ENCODE peak calls at places on chromosome 14, in nine cellular contexts. One of them, this sample, is unnamed.
A peak's percentile ranks its signal among the peaks of the same experiment; 100 is the strongest.

GRCh38 chr14:74800780-74801179 is 37.7 kb downstream of the YLPM1 start:
- DNase-seq in fibroblast of the aortic adventitia: no peak
- DNase-seq in AG09309: no peak
- DNase-seq in cardiac muscle cell: no peak
- DNase-seq in CD4-positive, alpha-beta T cell: no peak
- DNase-seq in tibial artery: no peak
- DNase-seq in left ventricle myocardium inferior: no peak
- DNase-seq in astrocyte of the cerebellum: no peak
- DNase-seq in heart left ventricle: no peak
- DNase-seq in this sample: no peak

GRCh38 chr14:44316647-44317432 is 190.2 kb downstream of the FSCB start:
- DNase-seq in AG09309: peak; percentile 78
- DNase-seq in cardiac muscle cell: peak; percentile 96
- DNase-seq in astrocyte of the cerebellum: peak; percentile 89
- DNase-seq in left ventricle myocardium inferior: no peak
- DNase-seq in CD4-positive, alpha-beta T cell: no peak
- DNase-seq in tibial artery: no peak
- DNase-seq in heart left ventricle: no peak
- DNase-seq in fibroblast of the aortic adventitia: peak; percentile 93
- DNase-seq in this sample: peak; percentile 98

GRCh38 chr14:93042968-93043940 is 72.5 kb downstream of the ITPK1 start:
- DNase-seq in tibial artery: peak; percentile 57
- DNase-seq in fibroblast of the aortic adventitia: peak; percentile 94
- DNase-seq in cardiac muscle cell: peak; percentile 86
- DNase-seq in CD4-positive, alpha-beta T cell: no peak
- DNase-seq in astrocyte of the cerebellum: peak; percentile 41
- DNase-seq in heart left ventricle: peak; percentile 77
- DNase-seq in left ventricle myocardium inferior: peak; percentile 76
- DNase-seq in AG09309: peak; percentile 77
- DNase-seq in this sample: no peak

GRCh38 chr14:88929656-88930436 is 105.4 kb downstream of the TTC8 start:
- DNase-seq in heart left ventricle: no peak
- DNase-seq in AG09309: no peak
- DNase-seq in fibroblast of the aortic adventitia: no peak
- DNase-seq in tibial artery: no peak
- DNase-seq in CD4-positive, alpha-beta T cell: no peak
- DNase-seq in astrocyte of the cerebellum: no peak
- DNase-seq in left ventricle myocardium inferior: no peak
- DNase-seq in cardiac muscle cell: no peak
- DNase-seq in this sample: no peak

GRCh38 chr14:94449930-94450329 is 2.7 kb downstream of the SERPINA11 start:
- DNase-seq in AG09309: no peak
- DNase-seq in heart left ventricle: no peak
- DNase-seq in cardiac muscle cell: no peak
- DNase-seq in left ventricle myocardium inferior: no peak
- DNase-seq in fibroblast of the aortic adventitia: no peak
- DNase-seq in CD4-positive, alpha-beta T cell: no peak
- DNase-seq in astrocyte of the cerebellum: no peak
- DNase-seq in tibial artery: no peak
- DNase-seq in this sample: no peak

GRCh38 chr14:94536836-94537235 is 24.4 kb upstream of the SERPINA4 start:
- DNase-seq in CD4-positive, alpha-beta T cell: no peak
- DNase-seq in cardiac muscle cell: peak; percentile 20
- DNase-seq in heart left ventricle: no peak
- DNase-seq in astrocyte of the cerebellum: no peak
- DNase-seq in left ventricle myocardium inferior: no peak
- DNase-seq in tibial artery: no peak
- DNase-seq in AG09309: no peak
- DNase-seq in fibroblast of the aortic adventitia: no peak
- DNase-seq in this sample: no peak

GRCh38 chr14:57209561-57209960 is 59.1 kb downstream of the EXOC5 start:
- DNase-seq in CD4-positive, alpha-beta T cell: no peak
- DNase-seq in left ventricle myocardium inferior: no peak
- DNase-seq in AG09309: peak; percentile 59
- DNase-seq in fibroblast of the aortic adventitia: peak; percentile 39
- DNase-seq in tibial artery: no peak
- DNase-seq in astrocyte of the cerebellum: peak; percentile 20
- DNase-seq in heart left ventricle: no peak
- DNase-seq in cardiac muscle cell: peak; percentile 22
- DNase-seq in this sample: peak; percentile 7

GRCh38 chr14:76720382-76720813 is 40.9 kb upstream of the VASH1 start:
- DNase-seq in left ventricle myocardium inferior: peak; percentile 92
- DNase-seq in cardiac muscle cell: peak; percentile 85
- DNase-seq in CD4-positive, alpha-beta T cell: no peak
- DNase-seq in heart left ventricle: peak; percentile 92
- DNase-seq in fibroblast of the aortic adventitia: peak; percentile 36
- DNase-seq in astrocyte of the cerebellum: no peak
- DNase-seq in AG09309: no peak
- DNase-seq in tibial artery: peak; percentile 70
- DNase-seq in this sample: no peak

GRCh38 chr14:103887557-103888115 is 40.3 kb upstream of the PPP1R13B start:
- DNase-seq in cardiac muscle cell: no peak
- DNase-seq in left ventricle myocardium inferior: no peak
- DNase-seq in astrocyte of the cerebellum: no peak
- DNase-seq in heart left ventricle: no peak
- DNase-seq in CD4-positive, alpha-beta T cell: no peak
- DNase-seq in tibial artery: no peak
- DNase-seq in AG09309: no peak
- DNase-seq in fibroblast of the aortic adventitia: no peak
- DNase-seq in this sample: no peak

GRCh38 chr14:61502459-61503093 is 181.2 kb downstream of the PRKCH start:
- DNase-seq in fibroblast of the aortic adventitia: no peak
- DNase-seq in CD4-positive, alpha-beta T cell: no peak
- DNase-seq in AG09309: no peak
- DNase-seq in cardiac muscle cell: peak; percentile 54
- DNase-seq in astrocyte of the cerebellum: no peak
- DNase-seq in heart left ventricle: no peak
- DNase-seq in tibial artery: no peak
- DNase-seq in left ventricle myocardium inferior: no peak
- DNase-seq in this sample: no peak

GRCh38 chr14:94021001-94021400 is 5.1 kb upstream of the OTUB2 start:
- DNase-seq in AG09309: no peak
- DNase-seq in tibial artery: no peak
- DNase-seq in CD4-positive, alpha-beta T cell: no peak
- DNase-seq in left ventricle myocardium inferior: no peak
- DNase-seq in heart left ventricle: no peak
- DNase-seq in astrocyte of the cerebellum: no peak
- DNase-seq in fibroblast of the aortic adventitia: peak; percentile 29
- DNase-seq in cardiac muscle cell: no peak
- DNase-seq in this sample: peak; percentile 61

GRCh38 chr14:29927596-29928341 is at the start of gene PRKD1:
- DNase-seq in cardiac muscle cell: peak; percentile 84
- DNase-seq in CD4-positive, alpha-beta T cell: no peak
- DNase-seq in heart left ventricle: peak; percentile 82
- DNase-seq in tibial artery: peak; percentile 51
- DNase-seq in astrocyte of the cerebellum: peak; percentile 37
- DNase-seq in fibroblast of the aortic adventitia: peak; percentile 68
- DNase-seq in AG09309: no peak
- DNase-seq in left ventricle myocardium inferior: peak; percentile 63
- DNase-seq in this sample: no peak

GRCh38 chr14:32709072-32709471 is 229.6 kb upstream of the NPAS3 start:
- DNase-seq in fibroblast of the aortic adventitia: peak; percentile 94
- DNase-seq in astrocyte of the cerebellum: peak; percentile 95
- DNase-seq in tibial artery: peak; percentile 32
- DNase-seq in CD4-positive, alpha-beta T cell: no peak
- DNase-seq in left ventricle myocardium inferior: no peak
- DNase-seq in cardiac muscle cell: peak; percentile 90
- DNase-seq in heart left ventricle: no peak
- DNase-seq in AG09309: peak; percentile 66
- DNase-seq in this sample: peak; percentile 67

GRCh38 chr14:32710351-32711102 is 228.2 kb upstream of the NPAS3 start:
- DNase-seq in astrocyte of the cerebellum: no peak
- DNase-seq in heart left ventricle: no peak
- DNase-seq in AG09309: no peak
- DNase-seq in cardiac muscle cell: peak; percentile 61
- DNase-seq in left ventricle myocardium inferior: no peak
- DNase-seq in CD4-positive, alpha-beta T cell: no peak
- DNase-seq in tibial artery: no peak
- DNase-seq in fibroblast of the aortic adventitia: peak; percentile 39
- DNase-seq in this sample: no peak

GRCh38 chr14:32711103-32711680 is 227.5 kb upstream of the NPAS3 start:
- DNase-seq in astrocyte of the cerebellum: peak; percentile 42
- DNase-seq in heart left ventricle: no peak
- DNase-seq in CD4-positive, alpha-beta T cell: no peak
- DNase-seq in tibial artery: no peak
- DNase-seq in cardiac muscle cell: peak; percentile 67
- DNase-seq in fibroblast of the aortic adventitia: peak; percentile 63
- DNase-seq in AG09309: no peak
- DNase-seq in left ventricle myocardium inferior: no peak
- DNase-seq in this sample: no peak

GRCh38 chr14:32706672-32707071 is 232.0 kb upstream of the NPAS3 start:
- DNase-seq in heart left ventricle: no peak
- DNase-seq in AG09309: no peak
- DNase-seq in cardiac muscle cell: no peak
- DNase-seq in fibroblast of the aortic adventitia: no peak
- DNase-seq in left ventricle myocardium inferior: no peak
- DNase-seq in astrocyte of the cerebellum: no peak
- DNase-seq in tibial artery: no peak
- DNase-seq in CD4-positive, alpha-beta T cell: no peak
- DNase-seq in this sample: no peak

GRCh38 chr14:32708134-32708533 is 230.5 kb upstream of the NPAS3 start:
- DNase-seq in heart left ventricle: no peak
- DNase-seq in astrocyte of the cerebellum: no peak
- DNase-seq in AG09309: no peak
- DNase-seq in cardiac muscle cell: no peak
- DNase-seq in tibial artery: no peak
- DNase-seq in CD4-positive, alpha-beta T cell: no peak
- DNase-seq in fibroblast of the aortic adventitia: no peak
- DNase-seq in left ventricle myocardium inferior: no peak
- DNase-seq in this sample: no peak
- TF ChIP-seq CTCF in heart left ventricle: no peak
- TF ChIP-seq CTCF in astrocyte of the cerebellum: no peak
- TF ChIP-seq CTCF in AG09309: no peak
- TF ChIP-seq CTCF in cardiac muscle cell: no peak
- TF ChIP-seq CTCF in tibial artery: no peak
- TF ChIP-seq CTCF in CD4-positive, alpha-beta T cell: no peak
- TF ChIP-seq CTCF in fibroblast of the aortic adventitia: no peak
- TF ChIP-seq CTCF in left ventricle myocardium inferior: no peak
- TF ChIP-seq CTCF in this sample: no peak

DNA sequence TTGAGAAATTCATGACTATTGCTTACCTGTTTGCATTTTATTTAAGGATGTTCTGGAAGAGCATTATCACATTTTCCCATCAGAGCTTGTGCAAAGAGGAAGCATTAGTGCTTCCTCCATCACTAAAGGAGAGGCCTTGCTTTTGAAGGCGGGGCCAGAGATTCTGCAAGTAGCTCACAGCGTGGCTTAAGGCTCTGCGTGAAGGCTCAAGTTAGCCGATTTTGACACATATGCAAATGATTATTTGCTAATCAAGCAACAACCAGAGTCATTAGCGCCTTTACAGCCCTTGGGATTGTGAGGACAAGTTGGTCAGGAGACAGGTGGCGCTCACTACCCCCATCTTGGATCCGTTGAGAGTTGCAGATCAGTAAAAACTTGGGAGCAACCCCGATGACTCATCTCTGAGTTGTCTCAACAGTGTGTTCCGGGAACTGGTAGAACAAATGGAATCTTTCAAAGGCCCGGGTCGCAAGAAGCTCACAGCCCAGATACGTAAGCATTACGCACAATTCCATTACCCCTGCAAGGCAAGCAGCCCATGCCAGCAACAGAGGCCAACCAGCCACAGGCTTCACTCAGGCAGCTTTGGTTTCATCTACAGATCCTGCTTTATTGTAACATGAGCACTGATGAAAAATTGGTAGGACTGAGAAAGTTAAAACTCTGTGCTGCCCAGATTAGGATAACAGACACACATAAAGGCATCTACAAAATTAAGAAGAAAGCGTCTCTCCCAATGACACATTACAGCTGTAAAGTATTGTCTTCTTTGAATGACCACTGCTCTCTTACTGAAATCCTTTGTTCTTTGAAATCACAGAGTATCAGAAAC is 34.9 kb upstream of the SPTSSA start:
- DNase-seq in tibial artery: peak; percentile 68
- DNase-seq in astrocyte of the cerebellum: peak; percentile 99
- DNase-seq in left ventricle myocardium inferior: peak; percentile 76
- DNase-seq in AG09309: peak; percentile 98
- DNase-seq in fibroblast of the aortic adventitia: peak; percentile 100
- DNase-seq in cardiac muscle cell: peak; percentile 99
- DNase-seq in heart left ventricle: peak; percentile 76
- DNase-seq in CD4-positive, alpha-beta T cell: no peak
- DNase-seq in this sample: peak; percentile 75
- TF ChIP-seq CTCF in tibial artery: no peak
- TF ChIP-seq CTCF in astrocyte of the cerebellum: peak; percentile 36
- TF ChIP-seq CTCF in left ventricle myocardium inferior: peak; percentile 17
- TF ChIP-seq CTCF in AG09309: peak; percentile 28
- TF ChIP-seq CTCF in fibroblast of the aortic adventitia: peak; percentile 43
- TF ChIP-seq CTCF in cardiac muscle cell: peak; percentile 37
- TF ChIP-seq CTCF in heart left ventricle: no peak
- TF ChIP-seq CTCF in CD4-positive, alpha-beta T cell: no peak
- TF ChIP-seq CTCF in this sample: peak; percentile 19

GRCh38 chr14:96584199-96584906 is 82.2 kb downstream of the PAPOLA start:
- DNase-seq in CD4-positive, alpha-beta T cell: peak; percentile 19
- DNase-seq in tibial artery: no peak
- DNase-seq in heart left ventricle: no peak
- DNase-seq in left ventricle myocardium inferior: no peak
- DNase-seq in AG09309: no peak
- DNase-seq in astrocyte of the cerebellum: peak; percentile 9
- DNase-seq in cardiac muscle cell: peak; percentile 27
- DNase-seq in fibroblast of the aortic adventitia: no peak
- DNase-seq in this sample: no peak
- TF ChIP-seq CTCF in CD4-positive, alpha-beta T cell: no peak
- TF ChIP-seq CTCF in tibial artery: no peak
- TF ChIP-seq CTCF in heart left ventricle: peak; percentile 19
- TF ChIP-seq CTCF in left ventricle myocardium inferior: peak; percentile 47
- TF ChIP-seq CTCF in AG09309: peak; percentile 34
- TF ChIP-seq CTCF in astrocyte of the cerebellum: peak; percentile 58
- TF ChIP-seq CTCF in cardiac muscle cell: peak; percentile 31
- TF ChIP-seq CTCF in fibroblast of the aortic adventitia: peak; percentile 25
- TF ChIP-seq CTCF in this sample: peak; percentile 70

DNA sequence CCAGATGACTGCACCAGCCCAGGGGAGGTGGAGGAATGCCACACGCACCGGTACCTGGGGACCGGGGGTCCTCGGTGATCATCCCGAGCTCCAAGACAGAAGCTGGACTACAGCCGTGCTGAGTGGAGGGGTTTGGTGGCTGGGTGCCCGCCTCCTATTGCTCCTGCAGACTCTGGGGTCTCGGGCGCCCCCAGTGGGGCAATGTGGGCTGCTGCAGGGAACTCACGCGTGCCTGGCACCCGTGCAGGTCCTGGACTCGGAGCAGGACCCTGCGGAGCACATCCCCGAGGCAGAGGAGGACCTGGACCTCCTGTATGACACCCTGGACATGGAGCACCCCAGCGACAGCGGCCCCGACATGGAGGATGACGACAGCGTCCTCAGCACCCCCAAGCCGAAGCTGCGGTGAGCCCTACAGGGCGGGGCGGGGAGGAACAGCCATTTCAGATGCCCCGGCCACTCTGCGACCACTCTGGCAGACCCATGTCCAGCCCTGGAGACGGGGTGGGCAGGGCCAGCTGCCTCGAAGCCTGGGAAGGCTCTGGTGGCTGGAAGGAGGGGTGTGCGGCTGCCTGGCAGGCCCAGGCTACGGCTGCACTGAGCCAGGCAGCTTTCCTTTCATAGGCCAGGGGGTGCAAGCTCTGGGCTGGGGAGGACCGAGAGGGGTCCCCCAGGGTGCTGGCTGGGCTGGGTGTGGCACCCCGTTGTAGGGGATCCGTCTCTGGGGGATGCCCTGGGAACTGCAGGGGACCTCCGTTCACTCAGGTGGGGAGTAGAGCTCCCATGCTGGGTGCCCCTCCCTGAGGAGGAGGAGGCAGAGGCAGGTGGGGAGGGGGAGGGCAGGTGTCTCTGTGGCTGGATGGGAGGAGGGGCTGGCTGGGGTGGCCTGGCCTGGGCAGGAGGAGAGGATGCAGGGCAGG is 21.6 kb upstream of the TEX22 start:
- DNase-seq in astrocyte of the cerebellum: no peak
- DNase-seq in CD4-positive, alpha-beta T cell: no peak
- DNase-seq in AG09309: no peak
- DNase-seq in cardiac muscle cell: no peak
- DNase-seq in fibroblast of the aortic adventitia: no peak
- DNase-seq in tibial artery: no peak
- DNase-seq in heart left ventricle: peak; percentile 57
- DNase-seq in left ventricle myocardium inferior: no peak
- DNase-seq in this sample: no peak
- TF ChIP-seq CTCF in astrocyte of the cerebellum: no peak
- TF ChIP-seq CTCF in CD4-positive, alpha-beta T cell: no peak
- TF ChIP-seq CTCF in AG09309: no peak
- TF ChIP-seq CTCF in cardiac muscle cell: no peak
- TF ChIP-seq CTCF in fibroblast of the aortic adventitia: no peak
- TF ChIP-seq CTCF in tibial artery: no peak
- TF ChIP-seq CTCF in heart left ventricle: no peak
- TF ChIP-seq CTCF in left ventricle myocardium inferior: no peak
- TF ChIP-seq CTCF in this sample: no peak